ENCODE peak calls at places on chromosomes 12 and 14, in six cellular contexts. C is stimulated activated CD4-positive, alpha-beta T cell treated with anti-CD3 and anti-CD28 coated beads, TNF-alpha, amount 100 ng/mL, for 1 hour; L is lower lobe of right lung; N is endothelial cell; G is activated CD4-positive, alpha-beta T cell treated with anti-CD3 and anti-CD28 coated beads, Interleukin-2, amount 50 U/mL, for 24 hours; B is mesenchymal stem cell. D is an unnamed sample.

GRCh38 chr12:50934371-50934851 is 17.9 kb upstream of the HIGD1C start:
- DNase-seq in C (no peak), L (no peak), N (no peak), G (no peak), B (no peak), D (no peak)

GRCh38 chr12:52607314-52607713 is 6.1 kb upstream of the KRT72 start:
- DNase-seq in C (no peak), L (no peak), N (no peak), G (no peak), B (no peak), D (no peak)

GRCh38 chr12:127245009-127245408 is 1022.0 kb upstream of the TMEM132C start:
- DNase-seq in C (no peak), L (no peak), N (no peak), G (no peak), B (no peak), D (no peak)

GRCh38 chr14:38202444-38203191 is 5.1 kb upstream of the SSTR1 start:
- DNase-seq in C (no peak), L (no peak), N (no peak), G (no peak), B (no peak), D (no peak)

GRCh38 chr14:99465288-99465687 is 15.4 kb downstream of the SETD3 start:
- DNase-seq in C (no peak), L (no peak), N (no peak), G (no peak), B (no peak), D (no peak)

GRCh38 chr12:9114946-9115345 is 773 bp downstream of the A2M start:
- DNase-seq in C (no peak), L (no peak), N (no peak), G (no peak), B (no peak), D (no peak)

GRCh38 chr14:29536886-29537511 is 390.6 kb downstream of the PRKD1 start:
- DNase-seq in C (no peak), L (no peak), N (no peak), G (no peak), B (peak), D (no peak)

GRCh38 chr14:89027097-89027740 is 202.8 kb downstream of the TTC8 start:
- DNase-seq in C (no peak), L (peak), N (peak), G (peak), B (peak), D (peak)

GRCh38 chr14:105903971-105904370 is 377.6 kb downstream of the TMEM121 start:
- DNase-seq in C (no peak), L (no peak), N (no peak), G (no peak), B (no peak), D (no peak)

GRCh38 chr14:39016733-39017095 is 86.3 kb downstream of the SEC23A start:
- DNase-seq in C (no peak), L (no peak), N (no peak), G (no peak), B (no peak), D (no peak)

GRCh38 chr14:46661728-46662127 is 10.1 kb upstream of the RPL10L start:
- DNase-seq in C (no peak), L (no peak), N (no peak), G (no peak), B (peak), D (no peak)

GRCh38 chr12:90954921-90955320 is at the start of gene CCER1:
- DNase-seq in C (no peak), L (no peak), N (no peak), G (no peak), B (no peak), D (no peak)

D was measured in activated CD8-positive, alpha-beta memory T cell treated with anti-CD3 and anti-CD28 coated beads for 48 hours.